ENCODE peak calls at places on chromosome 1, in six cellular contexts. One of them, this sample, is unnamed.

GRCh38 chr1:225461533-225462428 is 33.9 kb upstream of the LBR start:
- DNase-seq in HT-29: no peak
- DNase-seq in HCEC 1CT: no peak
- DNase-seq in CD8-positive, alpha-beta memory T cell: no peak
- DNase-seq in iPS-NIHi11: no peak
- DNase-seq in EH: no peak
- DNase-seq in this sample: no peak

GRCh38 chr1:83497563-83497962 is 501.4 kb downstream of the TTLL7 start:
- DNase-seq in HT-29: no peak
- DNase-seq in HCEC 1CT: no peak
- DNase-seq in CD8-positive, alpha-beta memory T cell: no peak
- DNase-seq in iPS-NIHi11: peak
- DNase-seq in EH: peak
- DNase-seq in this sample: no peak

GRCh38 chr1:61639218-61639617 is 85.7 kb downstream of the TM2D1 start:
- DNase-seq in HT-29: no peak
- DNase-seq in HCEC 1CT: no peak
- DNase-seq in CD8-positive, alpha-beta memory T cell: no peak
- DNase-seq in iPS-NIHi11: no peak
- DNase-seq in EH: no peak
- DNase-seq in this sample: peak

GRCh38 chr1:13760340-13760739 is 60.4 kb downstream of the PRDM2 start:
- DNase-seq in HT-29: no peak
- DNase-seq in HCEC 1CT: no peak
- DNase-seq in CD8-positive, alpha-beta memory T cell: no peak
- DNase-seq in iPS-NIHi11: no peak
- DNase-seq in EH: no peak
- DNase-seq in this sample: no peak

GRCh38 chr1:17661546-17662157 is 93.5 kb upstream of the ACTL8 start:
- DNase-seq in HT-29: peak
- DNase-seq in HCEC 1CT: peak
- DNase-seq in CD8-positive, alpha-beta memory T cell: peak
- DNase-seq in iPS-NIHi11: peak
- DNase-seq in EH: peak
- DNase-seq in this sample: peak

GRCh38 chr1:27349784-27350672 is 8.2 kb downstream of the SYTL1 start:
- DNase-seq in HT-29: peak
- DNase-seq in HCEC 1CT: no peak
- DNase-seq in CD8-positive, alpha-beta memory T cell: no peak
- DNase-seq in iPS-NIHi11: peak
- DNase-seq in EH: peak
- DNase-seq in this sample: peak

GRCh38 chr1:22196641-22197040 is 53.7 kb upstream of the WNT4 start:
- DNase-seq in HT-29: no peak
- DNase-seq in HCEC 1CT: no peak
- DNase-seq in CD8-positive, alpha-beta memory T cell: no peak
- DNase-seq in iPS-NIHi11: no peak
- DNase-seq in EH: no peak
- DNase-seq in this sample: no peak

GRCh38 chr1:32337855-32338636 is 2.0 kb upstream of the MARCKSL1 start:
- DNase-seq in HT-29: peak
- DNase-seq in HCEC 1CT: no peak
- DNase-seq in CD8-positive, alpha-beta memory T cell: no peak
- DNase-seq in iPS-NIHi11: no peak
- DNase-seq in EH: no peak
- DNase-seq in this sample: no peak

GRCh38 chr1:109799445-109799844 is 35.7 kb upstream of the EPS8L3 start:
- DNase-seq in HT-29: no peak
- DNase-seq in HCEC 1CT: no peak
- DNase-seq in CD8-positive, alpha-beta memory T cell: no peak
- DNase-seq in iPS-NIHi11: no peak
- DNase-seq in EH: peak
- DNase-seq in this sample: no peak

GRCh38 chr1:219066631-219067349 is 106.9 kb upstream of the LYPLAL1 start:
- DNase-seq in HT-29: peak
- DNase-seq in HCEC 1CT: peak
- DNase-seq in CD8-positive, alpha-beta memory T cell: no peak
- DNase-seq in iPS-NIHi11: peak
- DNase-seq in EH: peak
- DNase-seq in this sample: peak

GRCh38 chr1:15617874-15618684 is 821 bp downstream of the DDI2 start:
- DNase-seq in HT-29: peak
- DNase-seq in HCEC 1CT: peak
- DNase-seq in CD8-positive, alpha-beta memory T cell: peak
- DNase-seq in iPS-NIHi11: peak
- DNase-seq in EH: peak
- DNase-seq in this sample: peak

GRCh38 chr1:22919341-22920025 is 53.2 kb downstream of the LACTBL1 start:
- DNase-seq in HT-29: no peak
- DNase-seq in HCEC 1CT: no peak
- DNase-seq in CD8-positive, alpha-beta memory T cell: no peak
- DNase-seq in iPS-NIHi11: no peak
- DNase-seq in EH: peak
- DNase-seq in this sample: no peak

GRCh38 chr1:52102336-52103013 is 39.4 kb upstream of the ZFYVE9 start:
- DNase-seq in HT-29: no peak
- DNase-seq in HCEC 1CT: no peak
- DNase-seq in CD8-positive, alpha-beta memory T cell: no peak
- DNase-seq in iPS-NIHi11: no peak
- DNase-seq in EH: no peak
- DNase-seq in this sample: no peak

GRCh38 chr1:160078392-160079195 is 2.7 kb upstream of the KCNJ9 start:
- DNase-seq in HT-29: peak
- DNase-seq in HCEC 1CT: peak
- DNase-seq in CD8-positive, alpha-beta memory T cell: peak
- DNase-seq in iPS-NIHi11: peak
- DNase-seq in EH: peak
- DNase-seq in this sample: peak

GRCh38 chr1:213231795-213232231 is 180.8 kb downstream of the RPS6KC1 start:
- DNase-seq in HT-29: no peak
- DNase-seq in HCEC 1CT: peak
- DNase-seq in CD8-positive, alpha-beta memory T cell: no peak
- DNase-seq in iPS-NIHi11: peak
- DNase-seq in EH: peak
- DNase-seq in this sample: no peak

GRCh38 chr1:115300087-115300856 is 37.8 kb downstream of the NGF start:
- DNase-seq in HT-29: no peak
- DNase-seq in HCEC 1CT: peak
- DNase-seq in CD8-positive, alpha-beta memory T cell: no peak
- DNase-seq in iPS-NIHi11: no peak
- DNase-seq in EH: peak
- DNase-seq in this sample: peak

GRCh38 chr1:200488375-200489165 is 78.7 kb upstream of the ZNF281 start:
- DNase-seq in HT-29: peak
- DNase-seq in HCEC 1CT: peak
- DNase-seq in CD8-positive, alpha-beta memory T cell: peak
- DNase-seq in iPS-NIHi11: peak
- DNase-seq in EH: peak
- DNase-seq in this sample: peak

GRCh38 chr1:156496211-156496761 is 4.3 kb downstream of the MEF2D start:
- DNase-seq in HT-29: no peak
- DNase-seq in HCEC 1CT: peak
- DNase-seq in CD8-positive, alpha-beta memory T cell: no peak
- DNase-seq in iPS-NIHi11: no peak
- DNase-seq in EH: peak
- DNase-seq in this sample: no peak

GRCh38 chr1:240244968-240245628 is 153.4 kb downstream of the FMN2 start:
- DNase-seq in HT-29: no peak
- DNase-seq in HCEC 1CT: peak
- DNase-seq in CD8-positive, alpha-beta memory T cell: no peak
- DNase-seq in iPS-NIHi11: no peak
- DNase-seq in EH: peak
- DNase-seq in this sample: no peak

GRCh38 chr1:210908257-210908656 is 225.7 kb downstream of the KCNH1 start:
- DNase-seq in HT-29: no peak
- DNase-seq in HCEC 1CT: no peak
- DNase-seq in CD8-positive, alpha-beta memory T cell: no peak
- DNase-seq in iPS-NIHi11: no peak
- DNase-seq in EH: no peak
- DNase-seq in this sample: no peak

GRCh38 chr1:230834292-230834691 is 34.0 kb downstream of the C1orf198 start:
- DNase-seq in HT-29: no peak
- DNase-seq in HCEC 1CT: no peak
- DNase-seq in CD8-positive, alpha-beta memory T cell: no peak
- DNase-seq in iPS-NIHi11: no peak
- DNase-seq in EH: no peak
- DNase-seq in this sample: no peak

This sample was measured in hepatocyte.